ENCODE peak calls at places on chromosomes 5 and 9, in nine cellular contexts. X, T, Q, R, P, O, F, S and E are unnamed samples.

GRCh38 chr5:95899040-95899439 is 62.6 kb downstream of the ELL2 start:
- DNase-seq in X (no peak), T (no peak), Q (no peak), R (no peak), P (no peak), O (no peak), F (no peak), S (no peak), E (no peak)

GRCh38 chr9:76704601-76705204 is 59.5 kb upstream of the PCA3 start:
- DNase-seq in X (no peak), T (peak), Q (peak), R (no peak), P (peak), O (no peak), F (peak), S (no peak), E (peak)

GRCh38 chr9:132210472-132211145 is 48.8 kb downstream of the NTNG2 start:
- DNase-seq in X (no peak), T (no peak), Q (no peak), R (no peak), P (no peak), O (no peak), F (no peak), S (no peak), E (peak)

GRCh38 chr9:127087411-127087810 is 35.0 kb downstream of the ANGPTL2 start:
- DNase-seq in X (no peak), T (no peak), Q (no peak), R (peak), P (no peak), O (no peak), F (no peak), S (no peak), E (no peak)

GRCh38 chr9:135221951-135222631 is 134.6 kb downstream of the OLFM1 start:
- DNase-seq in X (no peak), T (no peak), Q (no peak), R (no peak), P (no peak), O (peak), F (no peak), S (no peak), E (no peak)

GRCh38 chr5:75536694-75537360 is 25.1 kb downstream of the POLK start:
- DNase-seq in X (no peak), T (no peak), Q (no peak), R (no peak), P (peak), O (no peak), F (no peak), S (no peak), E (no peak)

GRCh38 chr5:80481019-80481893 is 6.6 kb upstream of the FAM151B start:
- DNase-seq in X (peak), T (peak), Q (peak), R (peak), P (no peak), O (no peak), F (peak), S (no peak), E (peak)

GRCh38 chr9:126638571-126639132 is 24.9 kb downstream of the LMX1B start:
- DNase-seq in X (no peak), T (no peak), Q (no peak), R (no peak), P (peak), O (no peak), F (no peak), S (no peak), E (no peak)

GRCh38 chr9:27460225-27461023 is 63.7 kb upstream of the IFNK start:
- DNase-seq in X (no peak), T (no peak), Q (peak), R (peak), P (no peak), O (no peak), F (no peak), S (no peak), E (peak)

GRCh38 chr5:168916852-168917251 is 337.7 kb upstream of the PANK3 start:
- DNase-seq in X (no peak), T (peak), Q (no peak), R (no peak), P (no peak), O (no peak), F (peak), S (no peak), E (peak)

GRCh38 chr9:37602817-37603216 is 10.4 kb upstream of the TOMM5 start:
- DNase-seq in X (peak), T (no peak), Q (no peak), R (peak), P (no peak), O (peak), F (no peak), S (no peak), E (peak)

GRCh38 chr5:124754206-124754927 is 7.9 kb upstream of the ZNF608 start:
- DNase-seq in X (no peak), T (no peak), Q (no peak), R (no peak), P (no peak), O (no peak), F (no peak), S (no peak), E (no peak)

GRCh38 chr9:121171236-121171635 is 30.4 kb downstream of the RAB14 start:
- DNase-seq in X (no peak), T (no peak), Q (no peak), R (no peak), P (no peak), O (no peak), F (no peak), S (no peak), E (no peak)

GRCh38 chr5:151123897-151124751 is 33.5 kb downstream of the ANXA6 start:
- DNase-seq in X (peak), T (no peak), Q (peak), R (peak), P (no peak), O (no peak), F (no peak), S (no peak), E (no peak)

GRCh38 chr9:126609711-126610388 is 3.9 kb upstream of the LMX1B start:
- DNase-seq in X (no peak), T (no peak), Q (no peak), R (no peak), P (no peak), O (no peak), F (no peak), S (no peak), E (no peak)

GRCh38 chr9:6757988-6758417 is 230 bp downstream of the KDM4C start:
- DNase-seq in X (no peak), T (no peak), Q (no peak), R (no peak), P (peak), O (peak), F (no peak), S (no peak), E (no peak)

GRCh38 chr5:9498541-9499497 is 47.1 kb downstream of the SEMA5A start:
- DNase-seq in X (no peak), T (no peak), Q (no peak), R (peak), P (no peak), O (no peak), F (no peak), S (no peak), E (peak)

GRCh38 chr9:76613980-76614379 is 150.3 kb upstream of the PCA3 start:
- DNase-seq in X (no peak), T (no peak), Q (no peak), R (no peak), P (no peak), O (no peak), F (no peak), S (no peak), E (no peak)

GRCh38 chr5:176954050-176954449 is 52.5 kb downstream of the UIMC1 start:
- DNase-seq in X (no peak), T (no peak), Q (no peak), R (no peak), P (no peak), O (no peak), F (no peak), S (no peak), E (no peak)

GRCh38 chr5:171300358-171300757 is 8.7 kb upstream of the TLX3 start:
- DNase-seq in X (no peak), T (no peak), Q (no peak), R (no peak), P (no peak), O (no peak), F (no peak), S (no peak), E (no peak)

GRCh38 chr5:24325306-24325832 is 319.4 kb downstream of the CDH10 start:
- DNase-seq in X (no peak), T (no peak), Q (no peak), R (no peak), P (no peak), O (no peak), F (no peak), S (no peak), E (no peak)

GRCh38 chr5:90184764-90185163 is 224.8 kb downstream of the CETN3 start:
- DNase-seq in X (no peak), T (no peak), Q (no peak), R (no peak), P (no peak), O (no peak), F (no peak), S (no peak), E (no peak)
- TF ChIP-seq CTCF in X (no peak), T (no peak), Q (no peak), R (no peak), P (no peak), O (no peak), F (no peak), S (no peak), E (no peak)

GRCh38 chr5:137201876-137202275 is 297.2 kb downstream of the SPOCK1 start:
- DNase-seq in X (no peak), T (peak), Q (no peak), R (no peak), P (no peak), O (no peak), F (peak), S (no peak), E (peak)
- TF ChIP-seq CTCF in X (no peak), T (peak), Q (no peak), R (no peak), P (no peak), O (no peak), F (peak), S (no peak), E (peak)

GRCh38 chr9:16716631-16717030 is 153.8 kb downstream of the BNC2 start:
- DNase-seq in X (no peak), T (no peak), Q (no peak), R (no peak), P (no peak), O (no peak), F (no peak), S (no peak), E (no peak)

GRCh38 chr9:16712800-16713199 is 157.7 kb downstream of the BNC2 start:
- DNase-seq in X (no peak), T (no peak), Q (no peak), R (no peak), P (no peak), O (no peak), F (no peak), S (no peak), E (no peak)

GRCh38 chr9:16718952-16719351 is 151.5 kb downstream of the BNC2 start:
- DNase-seq in X (no peak), T (no peak), Q (no peak), R (no peak), P (no peak), O (no peak), F (no peak), S (no peak), E (no peak)

GRCh38 chr9:16718296-16718695 is 152.2 kb downstream of the BNC2 start:
- DNase-seq in X (no peak), T (no peak), Q (no peak), R (no peak), P (no peak), O (no peak), F (no peak), S (no peak), E (no peak)

GRCh38 chr9:16715404-16715803 is 155.1 kb downstream of the BNC2 start:
- DNase-seq in X (no peak), T (peak), Q (no peak), R (no peak), P (no peak), O (no peak), F (no peak), S (no peak), E (no peak)
- TF ChIP-seq CTCF in X (no peak), T (no peak), Q (no peak), R (no peak), P (no peak), O (no peak), F (peak), S (no peak), E (no peak)

GRCh38 chr5:133485468-133485867 is 126.9 kb downstream of the FSTL4 start:
- DNase-seq in X (no peak), T (no peak), Q (no peak), R (no peak), P (no peak), O (no peak), F (no peak), S (no peak), E (no peak)

GRCh38 chr5:133487093-133487492 is 125.2 kb downstream of the FSTL4 start:
- DNase-seq in X (no peak), T (no peak), Q (no peak), R (no peak), P (no peak), O (no peak), F (no peak), S (no peak), E (peak)

GRCh38 chr5:133489632-133490031 is 122.7 kb downstream of the FSTL4 start:
- DNase-seq in X (no peak), T (no peak), Q (no peak), R (no peak), P (no peak), O (no peak), F (no peak), S (no peak), E (peak)
- TF ChIP-seq CTCF in X (no peak), T (no peak), Q (no peak), R (no peak), P (no peak), O (no peak), F (no peak), S (no peak), E (peak)

DNA sequence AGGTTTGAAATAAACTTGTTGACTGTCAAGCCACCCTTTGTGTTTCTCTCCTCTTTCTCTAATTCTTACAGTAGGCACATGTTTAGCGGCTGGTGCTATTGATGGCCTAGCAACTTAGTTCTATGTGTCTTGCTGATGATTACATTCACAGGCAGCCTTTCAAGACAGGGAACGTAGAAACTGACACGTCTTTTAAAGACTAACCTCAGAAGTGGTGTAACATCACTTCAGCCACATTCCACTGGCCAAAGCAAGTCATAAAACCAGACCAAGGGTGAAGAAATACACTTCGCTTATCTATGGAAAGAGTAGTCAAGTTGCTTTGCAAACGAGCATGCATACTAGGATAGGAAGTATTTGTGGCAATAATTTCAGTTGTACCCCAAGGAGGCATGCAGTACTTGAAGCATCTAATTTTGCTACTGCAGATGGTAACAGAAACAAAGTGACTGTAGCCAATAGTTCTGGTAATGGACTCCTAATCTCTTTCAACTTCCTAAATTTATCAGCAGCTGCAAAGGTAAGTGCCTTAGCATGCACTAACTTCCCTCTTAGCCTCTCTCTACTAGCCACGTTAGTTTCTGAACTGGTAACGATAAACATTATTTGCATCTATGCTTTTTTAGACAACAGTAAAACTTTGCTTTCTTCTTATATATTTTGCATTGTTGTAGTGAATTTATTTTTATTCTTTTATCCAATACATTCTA is 6.4 kb upstream of the CKS2 start:
- DNase-seq in X (no peak), T (peak), Q (no peak), R (no peak), P (no peak), O (no peak), F (no peak), S (no peak), E (no peak)
- TF ChIP-seq CTCF in X (no peak), T (no peak), Q (no peak), R (no peak), P (no peak), O (no peak), F (no peak), S (no peak), E (no peak)

GRCh38 chr5:93404246-93404645 is 176.8 kb downstream of the NR2F1-AS1 start:
- DNase-seq in X (no peak), T (no peak), Q (no peak), R (no peak), P (no peak), O (no peak), F (no peak), S (no peak), E (peak)
- TF ChIP-seq CTCF in X (no peak), T (no peak), Q (no peak), R (no peak), P (no peak), O (no peak), F (no peak), S (no peak), E (no peak)

GRCh38 chr5:104082754-104083153 is 520.2 kb upstream of the NUDT12 start:
- DNase-seq in X (no peak), T (no peak), Q (no peak), R (no peak), P (no peak), O (no peak), F (no peak), S (no peak), E (no peak)
- TF ChIP-seq CTCF in X (no peak), T (no peak), Q (no peak), R (no peak), P (no peak), O (no peak), F (no peak), S (no peak), E (no peak)

GRCh38 chr5:100430268-100430900 is 104.8 kb upstream of the FAM174A start:
- DNase-seq in X (peak), T (no peak), Q (peak), R (peak), P (peak), O (peak), F (no peak), S (peak), E (peak)
- TF ChIP-seq CTCF in X (peak), T (peak), Q (peak), R (peak), P (peak), O (peak), F (peak), S (peak), E (peak)

GRCh38 chr9:90905079-90905478 is 103.5 kb downstream of the SYK start:
- DNase-seq in X (no peak), T (no peak), Q (no peak), R (no peak), P (no peak), O (peak), F (no peak), S (no peak), E (no peak)
- TF ChIP-seq CTCF in X (no peak), T (no peak), Q (no peak), R (no peak), P (no peak), O (no peak), F (no peak), S (no peak), E (no peak)